ENCODE peak calls at places on chromosomes 5 and 9, in four cellular contexts. H, Y, Q and D are unnamed samples.

GRCh38 chr9:22514866-22515265 is 68.2 kb downstream of the DMRTA1 start:
- DNase-seq in H (no peak), Y (peak; percentile 70), Q (no peak), D (peak; percentile 20)

GRCh38 chr9:101536938-101537337 is 3.3 kb downstream of the RNF20 start:
- DNase-seq in H (no peak), Y (peak; percentile 47), Q (no peak), D (no peak)

GRCh38 chr9:121871431-121872025 is 220.1 kb downstream of the DAB2IP start:
- DNase-seq in H (no peak), Y (peak; percentile 33), Q (no peak), D (no peak)

GRCh38 chr9:115198018-115198417 is 80.1 kb upstream of the TNC start:
- DNase-seq in H (no peak), Y (peak; percentile 76), Q (peak; percentile 10), D (no peak)

GRCh38 chr5:88480245-88480644 is 211.6 kb upstream of the TMEM161B start:
- DNase-seq in H (no peak), Y (no peak), Q (no peak), D (no peak)

GRCh38 chr9:98045234-98046160 is 11.0 kb upstream of the NANS start:
- DNase-seq in H (no peak), Y (no peak), Q (no peak), D (no peak)

GRCh38 chr5:102971693-102972293 is 148.1 kb downstream of the GIN1 start:
- DNase-seq in H (peak; percentile 17), Y (peak; percentile 15), Q (no peak), D (peak; percentile 6)

GRCh38 chr9:94703488-94704140 is 22.9 kb upstream of the AOPEP start:
- DNase-seq in H (no peak), Y (no peak), Q (no peak), D (peak; percentile 44)

GRCh38 chr5:128362398-128362797 is 175.6 kb downstream of the FBN2 start:
- DNase-seq in H (no peak), Y (no peak), Q (no peak), D (no peak)

GRCh38 chr9:89114741-89115140 is 63.9 kb downstream of the SHC3 start:
- DNase-seq in H (no peak), Y (no peak), Q (no peak), D (no peak)

GRCh38 chr9:35814106-35814840 is 569 bp downstream of the HINT2 start:
- DNase-seq in H (no peak), Y (peak; percentile 34), Q (peak; percentile 36), D (no peak)

GRCh38 chr9:116791314-116791713 is 104.2 kb downstream of the TRIM32 start:
- DNase-seq in H (no peak), Y (no peak), Q (no peak), D (no peak)

GRCh38 chr9:1580215-1580614 is 434.9 kb upstream of the SMARCA2 start:
- DNase-seq in H (no peak), Y (no peak), Q (no peak), D (no peak)

GRCh38 chr9:34328500-34328982 is 527 bp downstream of the KIF24 start:
- DNase-seq in H (no peak), Y (peak; percentile 29), Q (no peak), D (peak; percentile 12)

GRCh38 chr5:42005561-42006153 is 80.6 kb downstream of the FBXO4 start:
- DNase-seq in H (no peak), Y (peak; percentile 36), Q (no peak), D (peak; percentile 4)

GRCh38 chr5:39169081-39169480 is 50.3 kb downstream of the FYB1 start:
- DNase-seq in H (peak; percentile 43), Y (no peak), Q (no peak), D (no peak)

GRCh38 chr5:151054713-151055112 is 26.1 kb downstream of the TNIP1 start:
- DNase-seq in H (no peak), Y (no peak), Q (peak; percentile 62), D (no peak)

GRCh38 chr5:78747703-78748359 is 99.3 kb upstream of the LHFPL2 start:
- DNase-seq in H (no peak), Y (peak; percentile 36), Q (no peak), D (no peak)

DNA sequence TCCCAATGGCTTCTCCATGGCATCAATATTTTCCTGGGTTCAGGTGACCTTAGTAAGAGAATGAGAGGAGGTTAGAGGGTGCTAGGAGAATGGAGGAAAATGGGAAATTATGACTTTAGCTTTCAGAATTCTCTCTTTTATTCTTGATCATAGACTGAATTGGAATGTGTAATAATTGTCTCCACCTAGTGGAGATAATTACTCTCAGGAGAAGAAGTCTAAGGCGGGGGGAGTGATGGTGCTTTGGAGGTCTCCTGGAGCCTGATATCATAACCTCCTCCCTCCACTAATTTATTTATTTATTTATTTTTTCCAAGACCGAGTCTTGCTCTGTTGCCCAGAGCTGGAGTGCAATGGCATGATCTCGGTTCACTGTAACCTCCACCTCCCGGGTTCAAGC is 221.3 kb downstream of the GRIA1 start:
- DNase-seq in H (no peak), Y (peak; percentile 15), Q (no peak), D (no peak)
- TF ChIP-seq CTCF in H (no peak), Y (peak; percentile 24), Q (no peak), D (peak; percentile 45)

DNA sequence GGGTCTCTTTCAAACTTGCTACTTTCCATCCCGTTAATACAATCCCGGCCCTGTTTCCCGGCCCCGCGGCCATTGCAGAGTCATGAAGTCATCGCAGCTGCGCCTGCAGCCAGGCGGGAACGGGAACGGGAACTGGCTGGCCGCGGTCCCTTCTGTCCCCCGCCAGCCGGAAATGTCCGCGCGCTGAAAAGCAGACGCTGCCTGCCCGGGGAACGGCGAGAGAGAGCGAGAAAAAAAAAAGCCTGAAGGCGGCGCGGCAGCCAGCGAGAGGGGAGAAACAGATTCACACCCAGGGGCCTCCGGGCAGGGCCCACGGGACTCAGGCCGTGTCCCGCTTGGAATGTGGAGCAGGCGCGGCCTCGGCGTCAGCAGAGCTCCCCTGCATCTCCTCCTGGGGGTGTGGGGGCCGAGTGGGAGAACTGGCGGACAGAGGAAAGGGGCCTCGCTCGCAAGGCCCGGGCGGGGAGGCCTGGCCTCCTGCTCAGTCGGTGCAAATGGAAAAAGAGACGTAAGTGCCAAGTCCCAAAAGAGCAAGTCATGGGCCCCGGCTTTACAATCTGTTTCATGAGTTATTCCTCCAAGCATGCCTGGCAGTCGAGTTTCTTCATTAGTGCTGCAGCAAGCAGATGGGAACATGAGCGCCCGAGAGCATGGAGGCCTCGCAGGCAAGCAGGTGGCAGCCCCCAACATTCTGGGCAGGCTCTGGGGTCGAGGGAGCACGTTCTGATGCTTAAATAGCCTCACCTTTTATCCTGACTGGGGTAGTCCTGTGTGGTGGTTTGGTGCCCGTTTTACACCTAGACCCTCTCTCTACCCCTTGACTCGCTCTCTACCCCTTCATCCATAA is 201.3 kb upstream of the GAS1 start:
- DNase-seq in H (peak; percentile 37), Y (peak; percentile 16), Q (peak; percentile 43), D (no peak)
- H3K4me3 ChIP-seq in H (peak overlapping the region; percentile 21), Y (peak overlapping the region; percentile 26), Q (peak overlapping the region; percentile 28), D (peak overlapping the region; percentile 50)

GRCh38 chr9:126316085-126316655 is 10.5 kb upstream of the MVB12B start:
- DNase-seq in H (no peak), Y (peak; percentile 76), Q (no peak), D (no peak)
- TF ChIP-seq CTCF in H (no peak), Y (no peak), Q (no peak), D (no peak)

GRCh38 chr5:105740242-105740641 is 1930.5 kb downstream of the EFNA5 start:
- DNase-seq in H (no peak), Y (no peak), Q (no peak), D (no peak)

GRCh38 chr5:105735704-105736103 is 1935.0 kb downstream of the EFNA5 start:
- DNase-seq in H (no peak), Y (no peak), Q (no peak), D (no peak)

GRCh38 chr5:105745111-105745510 is 1925.6 kb downstream of the EFNA5 start:
- DNase-seq in H (no peak), Y (no peak), Q (no peak), D (no peak)

DNA sequence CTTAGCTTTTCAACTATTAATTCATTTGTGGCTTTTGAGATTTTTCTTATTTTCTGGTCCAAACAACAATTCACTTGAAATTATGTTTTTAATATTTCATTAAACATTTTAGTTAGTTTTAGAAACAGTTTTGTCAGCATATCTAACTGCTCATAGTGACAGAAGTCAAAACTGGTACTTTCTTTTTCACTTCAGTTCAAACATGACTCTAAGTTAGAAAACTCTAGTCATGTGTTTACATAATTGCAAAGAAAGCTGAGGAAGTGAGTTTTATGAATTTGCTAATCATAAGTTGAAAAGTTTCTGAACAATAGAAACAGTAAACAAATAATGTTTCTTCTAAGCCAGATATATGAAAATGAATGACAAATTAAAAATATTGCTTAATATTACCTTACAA is 1931.0 kb downstream of the EFNA5 start:
- DNase-seq in H (no peak), Y (no peak), Q (no peak), D (no peak)
- H3K4me3 ChIP-seq in H (no peak overlapping the region), Y (no peak overlapping the region), Q (no peak overlapping the region), D (no peak overlapping the region)